ENCODE peak calls at places on chromosome 14, in eight cellular contexts. One of them, this sample, is unnamed.

GRCh38 chr14:27391331-27391730 is 793.5 kb upstream of the NOVA1 start:
- DNase-seq in Karpas-422: no peak
- DNase-seq in GM20000: no peak
- DNase-seq in fibroblast of the conjunctiva: no peak
- DNase-seq in skeletal muscle cell: peak
- DNase-seq in B cell: no peak
- DNase-seq in fibroblast of gingiva: no peak
- DNase-seq in aorta: no peak
- DNase-seq in this sample: no peak

GRCh38 chr14:65335548-65335947 is 77.0 kb upstream of the FUT8 start:
- DNase-seq in Karpas-422: no peak
- DNase-seq in GM20000: no peak
- DNase-seq in fibroblast of the conjunctiva: no peak
- DNase-seq in skeletal muscle cell: no peak
- DNase-seq in B cell: no peak
- DNase-seq in fibroblast of gingiva: no peak
- DNase-seq in aorta: no peak
- DNase-seq in this sample: no peak

GRCh38 chr14:89628521-89628920 is 211.5 kb upstream of the FOXN3 start:
- DNase-seq in Karpas-422: no peak
- DNase-seq in GM20000: no peak
- DNase-seq in fibroblast of the conjunctiva: no peak
- DNase-seq in skeletal muscle cell: no peak
- DNase-seq in B cell: no peak
- DNase-seq in fibroblast of gingiva: no peak
- DNase-seq in aorta: no peak
- DNase-seq in this sample: no peak

GRCh38 chr14:93475471-93475870 is 44.7 kb downstream of the UNC79 start:
- DNase-seq in Karpas-422: no peak
- DNase-seq in GM20000: no peak
- DNase-seq in fibroblast of the conjunctiva: no peak
- DNase-seq in skeletal muscle cell: no peak
- DNase-seq in B cell: no peak
- DNase-seq in fibroblast of gingiva: no peak
- DNase-seq in aorta: no peak
- DNase-seq in this sample: no peak

GRCh38 chr14:21095430-21096205 is 2.8 kb downstream of the ZNF219 start:
- DNase-seq in Karpas-422: no peak
- DNase-seq in GM20000: no peak
- DNase-seq in fibroblast of the conjunctiva: no peak
- DNase-seq in skeletal muscle cell: peak
- DNase-seq in B cell: no peak
- DNase-seq in fibroblast of gingiva: peak
- DNase-seq in aorta: no peak
- DNase-seq in this sample: no peak

GRCh38 chr14:68968721-68969120 is 10.4 kb downstream of the ACTN1 start:
- DNase-seq in Karpas-422: no peak
- DNase-seq in GM20000: no peak
- DNase-seq in fibroblast of the conjunctiva: no peak
- DNase-seq in skeletal muscle cell: no peak
- DNase-seq in B cell: no peak
- DNase-seq in fibroblast of gingiva: no peak
- DNase-seq in aorta: no peak
- DNase-seq in this sample: no peak

GRCh38 chr14:77325746-77326094 is 4.9 kb downstream of the GSTZ1 start:
- DNase-seq in Karpas-422: no peak
- DNase-seq in GM20000: no peak
- DNase-seq in fibroblast of the conjunctiva: no peak
- DNase-seq in skeletal muscle cell: no peak
- DNase-seq in B cell: no peak
- DNase-seq in fibroblast of gingiva: no peak
- DNase-seq in aorta: no peak
- DNase-seq in this sample: no peak

GRCh38 chr14:104016873-104017650 is 68.4 kb upstream of the ASPG start:
- DNase-seq in Karpas-422: peak
- DNase-seq in GM20000: no peak
- DNase-seq in fibroblast of the conjunctiva: no peak
- DNase-seq in skeletal muscle cell: no peak
- DNase-seq in B cell: no peak
- DNase-seq in fibroblast of gingiva: no peak
- DNase-seq in aorta: no peak
- DNase-seq in this sample: no peak

GRCh38 chr14:29222671-29223268 is 456.2 kb downstream of the FOXG1 start:
- DNase-seq in Karpas-422: peak
- DNase-seq in GM20000: no peak
- DNase-seq in fibroblast of the conjunctiva: peak
- DNase-seq in skeletal muscle cell: no peak
- DNase-seq in B cell: no peak
- DNase-seq in fibroblast of gingiva: peak
- DNase-seq in aorta: no peak
- DNase-seq in this sample: peak

GRCh38 chr14:69464829-69465228 is 19.7 kb upstream of the PLEKHD1 start:
- DNase-seq in Karpas-422: no peak
- DNase-seq in GM20000: no peak
- DNase-seq in fibroblast of the conjunctiva: no peak
- DNase-seq in skeletal muscle cell: peak
- DNase-seq in B cell: no peak
- DNase-seq in fibroblast of gingiva: no peak
- DNase-seq in aorta: no peak
- DNase-seq in this sample: peak

GRCh38 chr14:34372766-34373165 is 89.3 kb downstream of the SPTSSA start:
- DNase-seq in Karpas-422: no peak
- DNase-seq in GM20000: no peak
- DNase-seq in fibroblast of the conjunctiva: no peak
- DNase-seq in skeletal muscle cell: no peak
- DNase-seq in B cell: no peak
- DNase-seq in fibroblast of gingiva: no peak
- DNase-seq in aorta: no peak
- DNase-seq in this sample: no peak

GRCh38 chr14:104319489-104320241 is 181.3 kb downstream of the KIF26A start:
- DNase-seq in Karpas-422: no peak
- DNase-seq in GM20000: no peak
- DNase-seq in fibroblast of the conjunctiva: no peak
- DNase-seq in skeletal muscle cell: no peak
- DNase-seq in B cell: no peak
- DNase-seq in fibroblast of gingiva: no peak
- DNase-seq in aorta: peak
- DNase-seq in this sample: no peak

GRCh38 chr14:55921516-55921915 is 196.7 kb upstream of the PELI2 start:
- DNase-seq in Karpas-422: no peak
- DNase-seq in GM20000: no peak
- DNase-seq in fibroblast of the conjunctiva: no peak
- DNase-seq in skeletal muscle cell: no peak
- DNase-seq in B cell: no peak
- DNase-seq in fibroblast of gingiva: no peak
- DNase-seq in aorta: no peak
- DNase-seq in this sample: no peak

GRCh38 chr14:93085916-93086315 is 29.8 kb downstream of the ITPK1 start:
- DNase-seq in Karpas-422: no peak
- DNase-seq in GM20000: no peak
- DNase-seq in fibroblast of the conjunctiva: no peak
- DNase-seq in skeletal muscle cell: no peak
- DNase-seq in B cell: no peak
- DNase-seq in fibroblast of gingiva: no peak
- DNase-seq in aorta: no peak
- DNase-seq in this sample: no peak

GRCh38 chr14:61537567-61538463 is 157.5 kb upstream of the HIF1A start:
- DNase-seq in Karpas-422: no peak
- DNase-seq in GM20000: no peak
- DNase-seq in fibroblast of the conjunctiva: no peak
- DNase-seq in skeletal muscle cell: peak
- DNase-seq in B cell: no peak
- DNase-seq in fibroblast of gingiva: peak
- DNase-seq in aorta: no peak
- DNase-seq in this sample: peak

GRCh38 chr14:93938766-93939303 is 11.7 kb downstream of the FAM181A start:
- DNase-seq in Karpas-422: no peak
- DNase-seq in GM20000: no peak
- DNase-seq in fibroblast of the conjunctiva: no peak
- DNase-seq in skeletal muscle cell: no peak
- DNase-seq in B cell: no peak
- DNase-seq in fibroblast of gingiva: no peak
- DNase-seq in aorta: no peak
- DNase-seq in this sample: no peak

GRCh38 chr14:36582011-36582873 is at the start of gene NKX2-8:
- DNase-seq in Karpas-422: no peak
- DNase-seq in GM20000: peak
- DNase-seq in fibroblast of the conjunctiva: no peak
- DNase-seq in skeletal muscle cell: no peak
- DNase-seq in B cell: no peak
- DNase-seq in fibroblast of gingiva: no peak
- DNase-seq in aorta: no peak
- DNase-seq in this sample: no peak

GRCh38 chr14:54697806-54698205 is 130.9 kb downstream of the SAMD4A start:
- DNase-seq in Karpas-422: no peak
- DNase-seq in GM20000: no peak
- DNase-seq in fibroblast of the conjunctiva: no peak
- DNase-seq in skeletal muscle cell: no peak
- DNase-seq in B cell: no peak
- DNase-seq in fibroblast of gingiva: no peak
- DNase-seq in aorta: no peak
- DNase-seq in this sample: no peak

GRCh38 chr14:76595266-76595665 is 166.0 kb upstream of the VASH1 start:
- DNase-seq in Karpas-422: no peak
- DNase-seq in GM20000: no peak
- DNase-seq in fibroblast of the conjunctiva: no peak
- DNase-seq in skeletal muscle cell: no peak
- DNase-seq in B cell: no peak
- DNase-seq in fibroblast of gingiva: no peak
- DNase-seq in aorta: no peak
- DNase-seq in this sample: no peak

GRCh38 chr14:92471919-92472318 is 41.7 kb upstream of the RIN3 start:
- DNase-seq in Karpas-422: no peak
- DNase-seq in GM20000: no peak
- DNase-seq in fibroblast of the conjunctiva: no peak
- DNase-seq in skeletal muscle cell: peak
- DNase-seq in B cell: peak
- DNase-seq in fibroblast of gingiva: peak
- DNase-seq in aorta: no peak
- DNase-seq in this sample: peak

GRCh38 chr14:23294346-23294733 is 8.3 kb downstream of the PPP1R3E start:
- DNase-seq in Karpas-422: no peak
- DNase-seq in GM20000: no peak
- DNase-seq in fibroblast of the conjunctiva: no peak
- DNase-seq in skeletal muscle cell: no peak
- DNase-seq in B cell: no peak
- DNase-seq in fibroblast of gingiva: no peak
- DNase-seq in aorta: no peak
- DNase-seq in this sample: no peak

GRCh38 chr14:60257862-60258261 is 8.8 kb downstream of the PPM1A start:
- DNase-seq in Karpas-422: no peak
- DNase-seq in GM20000: no peak
- DNase-seq in fibroblast of the conjunctiva: no peak
- DNase-seq in skeletal muscle cell: no peak
- DNase-seq in B cell: no peak
- DNase-seq in fibroblast of gingiva: no peak
- DNase-seq in aorta: no peak
- DNase-seq in this sample: no peak

GRCh38 chr14:97603201-97603600 is 806.0 kb downstream of the VRK1 start:
- DNase-seq in Karpas-422: no peak
- DNase-seq in GM20000: no peak
- DNase-seq in fibroblast of the conjunctiva: no peak
- DNase-seq in skeletal muscle cell: no peak
- DNase-seq in B cell: no peak
- DNase-seq in fibroblast of gingiva: no peak
- DNase-seq in aorta: no peak
- DNase-seq in this sample: no peak

GRCh38 chr14:51614707-51615106 is 37.0 kb upstream of the FRMD6 start:
- DNase-seq in Karpas-422: no peak
- DNase-seq in GM20000: no peak
- DNase-seq in fibroblast of the conjunctiva: no peak
- DNase-seq in skeletal muscle cell: no peak
- DNase-seq in B cell: no peak
- DNase-seq in fibroblast of gingiva: no peak
- DNase-seq in aorta: no peak
- DNase-seq in this sample: no peak

GRCh38 chr14:89540830-89541470 is 123.9 kb upstream of the FOXN3 start:
- DNase-seq in Karpas-422: no peak
- DNase-seq in GM20000: no peak
- DNase-seq in fibroblast of the conjunctiva: peak
- DNase-seq in skeletal muscle cell: peak
- DNase-seq in B cell: no peak
- DNase-seq in fibroblast of gingiva: peak
- DNase-seq in aorta: no peak
- DNase-seq in this sample: peak

GRCh38 chr14:89697281-89698060 is 257.1 kb downstream of the EFCAB11 start:
- DNase-seq in Karpas-422: no peak
- DNase-seq in GM20000: no peak
- DNase-seq in fibroblast of the conjunctiva: no peak
- DNase-seq in skeletal muscle cell: no peak
- DNase-seq in B cell: no peak
- DNase-seq in fibroblast of gingiva: no peak
- DNase-seq in aorta: no peak
- DNase-seq in this sample: no peak

GRCh38 chr14:104135904-104136471 is 2.4 kb upstream of the KIF26A start:
- DNase-seq in Karpas-422: no peak
- DNase-seq in GM20000: no peak
- DNase-seq in fibroblast of the conjunctiva: no peak
- DNase-seq in skeletal muscle cell: no peak
- DNase-seq in B cell: no peak
- DNase-seq in fibroblast of gingiva: no peak
- DNase-seq in aorta: peak
- DNase-seq in this sample: no peak

GRCh38 chr14:61616524-61617185 is 78.7 kb upstream of the HIF1A start:
- DNase-seq in Karpas-422: no peak
- DNase-seq in GM20000: no peak
- DNase-seq in fibroblast of the conjunctiva: no peak
- DNase-seq in skeletal muscle cell: peak
- DNase-seq in B cell: no peak
- DNase-seq in fibroblast of gingiva: no peak
- DNase-seq in aorta: no peak
- DNase-seq in this sample: peak

GRCh38 chr14:80942158-80942738 is 710 bp upstream of the CEP128 start:
- DNase-seq in Karpas-422: peak
- DNase-seq in GM20000: no peak
- DNase-seq in fibroblast of the conjunctiva: no peak
- DNase-seq in skeletal muscle cell: no peak
- DNase-seq in B cell: no peak
- DNase-seq in fibroblast of gingiva: no peak
- DNase-seq in aorta: no peak
- DNase-seq in this sample: no peak

GRCh38 chr14:98252819-98253218 is 1019.2 kb downstream of the BCL11B start:
- DNase-seq in Karpas-422: no peak
- DNase-seq in GM20000: no peak
- DNase-seq in fibroblast of the conjunctiva: no peak
- DNase-seq in skeletal muscle cell: no peak
- DNase-seq in B cell: no peak
- DNase-seq in fibroblast of gingiva: no peak
- DNase-seq in aorta: no peak
- DNase-seq in this sample: no peak

GRCh38 chr14:24991821-24992220 is 58.1 kb downstream of the STXBP6 start:
- DNase-seq in Karpas-422: no peak
- DNase-seq in GM20000: no peak
- DNase-seq in fibroblast of the conjunctiva: no peak
- DNase-seq in skeletal muscle cell: no peak
- DNase-seq in B cell: no peak
- DNase-seq in fibroblast of gingiva: no peak
- DNase-seq in aorta: no peak
- DNase-seq in this sample: no peak

GRCh38 chr14:23055147-23055550 is 2.2 kb downstream of the CDH24 start:
- DNase-seq in Karpas-422: no peak
- DNase-seq in GM20000: no peak
- DNase-seq in fibroblast of the conjunctiva: no peak
- DNase-seq in skeletal muscle cell: no peak
- DNase-seq in B cell: no peak
- DNase-seq in fibroblast of gingiva: no peak
- DNase-seq in aorta: no peak
- DNase-seq in this sample: no peak

GRCh38 chr14:39229222-39229543 is 4.5 kb upstream of the MIA2 start:
- DNase-seq in Karpas-422: no peak
- DNase-seq in GM20000: peak
- DNase-seq in fibroblast of the conjunctiva: no peak
- DNase-seq in skeletal muscle cell: no peak
- DNase-seq in B cell: no peak
- DNase-seq in fibroblast of gingiva: no peak
- DNase-seq in aorta: no peak
- DNase-seq in this sample: peak

GRCh38 chr14:64645220-64645891 is 58.9 kb upstream of the PLEKHG3 start:
- DNase-seq in Karpas-422: no peak
- DNase-seq in GM20000: no peak
- DNase-seq in fibroblast of the conjunctiva: no peak
- DNase-seq in skeletal muscle cell: peak
- DNase-seq in B cell: no peak
- DNase-seq in fibroblast of gingiva: peak
- DNase-seq in aorta: no peak
- DNase-seq in this sample: peak